ENCODE peak calls at places on chromosomes 6 and 20, in five cellular contexts. C, O, X, Q and A are unnamed samples.

GRCh38 chr6:121135425-121135824 is 198.9 kb downstream of the TBC1D32 start:
- DNase-seq in C (no peak), O (no peak), X (no peak), Q (no peak), A (no peak)

GRCh38 chr20:15364781-15365180 is 1027.4 kb upstream of the FLRT3 start:
- DNase-seq in C (no peak), O (no peak), X (no peak), Q (no peak), A (no peak)

GRCh38 chr20:51697119-51697826 is 70.9 kb downstream of the ATP9A start:
- DNase-seq in C (no peak), O (no peak), X (no peak), Q (no peak), A (no peak)

GRCh38 chr6:156825475-156825874 is 48.3 kb downstream of the ARID1B start:
- DNase-seq in C (no peak), O (no peak), X (no peak), Q (no peak), A (no peak)

GRCh38 chr20:62754122-62754990 is 41.9 kb upstream of the MRGBP start:
- DNase-seq in C (no peak), O (no peak), X (no peak), Q (no peak), A (no peak)

GRCh38 chr6:34235605-34236422 is 859 bp upstream of the HMGA1 start:
- DNase-seq in C (peak; percentile 90), O (peak; percentile 88), X (no peak), Q (no peak), A (no peak)

GRCh38 chr6:30091577-30092381 is 16.2 kb upstream of the RNF39 start:
- DNase-seq in C (no peak), O (no peak), X (no peak), Q (peak; percentile 30), A (no peak)

GRCh38 chr6:44169154-44169553 is 10.5 kb downstream of the CAPN11 start:
- DNase-seq in C (no peak), O (peak; percentile 34), X (no peak), Q (no peak), A (no peak)

GRCh38 chr6:138491020-138491419 is 8.3 kb downstream of the NHSL1 start:
- DNase-seq in C (no peak), O (no peak), X (no peak), Q (no peak), A (no peak)

GRCh38 chr6:44221291-44221960 is 2.0 kb upstream of the SLC29A1 start:
- DNase-seq in C (peak; percentile 74), O (peak; percentile 92), X (no peak), Q (peak; percentile 85), A (peak; percentile 90)

GRCh38 chr20:25084616-25085187 is 2.8 kb upstream of the VSX1 start:
- DNase-seq in C (peak; percentile 68), O (no peak), X (no peak), Q (no peak), A (no peak)

GRCh38 chr20:8331740-8332412 is 199.8 kb downstream of the PLCB1 start:
- DNase-seq in C (no peak), O (no peak), X (no peak), Q (peak; percentile 86), A (no peak)

GRCh38 chr6:156111913-156112312 is 656.3 kb upstream of the NOX3 start:
- DNase-seq in C (no peak), O (no peak), X (no peak), Q (no peak), A (no peak)

DNA sequence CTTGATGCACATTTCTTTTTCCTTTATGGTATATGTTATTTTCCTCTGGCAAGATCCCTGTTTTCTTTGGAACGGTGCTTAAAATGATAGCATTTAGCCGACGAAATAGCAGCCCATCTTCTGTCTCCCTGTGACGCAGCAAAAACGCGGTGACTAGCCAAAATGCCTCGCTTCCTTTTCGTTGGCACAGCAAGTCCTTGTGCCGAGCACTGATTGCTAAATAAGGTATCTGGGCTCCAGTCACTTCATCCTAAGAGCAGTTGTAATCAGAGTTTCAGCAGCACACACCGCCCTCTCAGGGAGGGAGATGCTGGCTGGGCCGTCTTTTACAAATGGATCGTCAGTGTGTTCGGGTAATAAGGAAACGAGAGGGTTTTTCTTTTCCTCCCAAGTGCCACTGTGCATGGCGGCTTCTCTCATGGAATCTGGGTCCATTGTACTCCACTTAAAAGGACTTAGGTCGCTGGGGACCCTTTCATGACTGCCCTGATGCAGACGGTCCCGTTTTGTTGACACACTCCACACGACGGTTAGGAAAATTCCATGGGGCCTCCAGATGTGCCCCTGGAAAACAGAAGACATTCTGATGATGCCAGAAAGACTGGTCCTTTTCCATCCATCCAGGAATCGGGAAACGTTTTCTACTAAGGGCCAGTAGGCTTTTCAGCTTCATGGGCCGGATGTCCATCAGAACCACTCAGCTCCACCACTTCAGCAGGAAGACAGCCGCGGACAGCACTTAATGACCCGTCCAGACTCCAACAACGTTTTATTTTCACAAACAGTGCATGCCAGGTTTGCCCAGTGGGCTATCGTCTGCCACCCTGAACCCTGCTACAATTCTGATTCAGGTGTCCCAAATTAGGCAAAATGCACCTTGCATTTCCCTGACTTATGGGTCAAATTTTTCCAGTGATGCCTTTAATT is 185.5 kb downstream of the CDH4 start:
- DNase-seq in C (no peak), O (no peak), X (no peak), Q (no peak), A (no peak)
- H3K9ac ChIP-seq in C (peak overlapping the region; percentile 3), O (no peak overlapping the region), X (no peak overlapping the region), Q (no peak overlapping the region), A (no peak overlapping the region)

DNA sequence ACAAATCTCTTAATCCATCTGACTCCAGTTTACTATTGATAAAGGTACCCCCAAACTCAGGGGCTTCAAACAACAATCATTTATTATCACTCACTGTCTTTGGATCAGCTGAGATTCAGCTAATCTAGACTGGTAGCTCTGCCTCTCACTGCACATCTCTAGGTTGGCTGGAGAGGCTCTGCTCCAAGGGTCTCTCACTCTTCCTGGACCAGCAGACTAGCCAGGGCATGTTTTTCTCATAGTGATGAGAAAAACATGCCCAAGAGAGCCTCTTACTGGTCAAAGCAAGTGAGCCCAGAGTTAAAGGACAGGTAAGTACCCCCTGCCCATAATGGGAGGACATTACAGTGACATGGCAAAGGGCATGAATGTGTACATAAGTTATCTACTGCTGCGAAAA is 115.1 kb upstream of the BEND3 start:
- DNase-seq in C (no peak), O (no peak), X (no peak), Q (no peak), A (no peak)
- TF ChIP-seq EP300 in C (no peak), O (no peak), X (no peak), Q (no peak), A (no peak)

DNA sequence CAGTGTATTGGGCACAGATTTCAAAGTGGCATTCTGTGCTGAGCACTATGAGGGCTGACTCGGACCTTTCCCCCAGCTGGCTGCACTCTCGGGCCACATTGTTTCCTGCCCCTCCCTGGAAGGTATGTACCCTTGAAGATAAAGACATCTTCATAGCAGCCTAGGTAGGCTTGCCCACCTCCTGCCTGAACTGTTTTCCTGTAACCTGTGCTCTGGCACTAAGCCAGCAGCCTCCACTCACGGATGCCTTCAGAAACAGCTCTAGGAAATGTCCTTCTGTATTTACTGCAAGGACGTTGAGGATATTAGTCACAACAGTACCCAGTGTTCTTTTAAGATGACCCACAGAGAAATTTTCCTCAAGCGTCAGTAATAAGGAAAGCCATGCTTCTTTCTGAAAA is 43.7 kb downstream of the TTI1 start:
- DNase-seq in C (no peak), O (no peak), X (no peak), Q (no peak), A (no peak)
- H3K9ac ChIP-seq in C (no peak overlapping the region), O (no peak overlapping the region), X (no peak overlapping the region), Q (no peak overlapping the region), A (no peak overlapping the region)

GRCh38 chr20:10312111-10312510 is 93.5 kb downstream of the SNAP25 start:
- DNase-seq in C (no peak), O (no peak), X (no peak), Q (no peak), A (no peak)

GRCh38 chr20:10306440-10307358 is 88.1 kb downstream of the SNAP25 start:
- DNase-seq in C (no peak), O (no peak), X (no peak), Q (no peak), A (no peak)

GRCh38 chr20:10307359-10307735 is 88.7 kb downstream of the SNAP25 start:
- DNase-seq in C (no peak), O (no peak), X (no peak), Q (no peak), A (no peak)

GRCh38 chr20:10308652-10309051 is 90.0 kb downstream of the SNAP25 start:
- DNase-seq in C (no peak), O (no peak), X (no peak), Q (no peak), A (no peak)

DNA sequence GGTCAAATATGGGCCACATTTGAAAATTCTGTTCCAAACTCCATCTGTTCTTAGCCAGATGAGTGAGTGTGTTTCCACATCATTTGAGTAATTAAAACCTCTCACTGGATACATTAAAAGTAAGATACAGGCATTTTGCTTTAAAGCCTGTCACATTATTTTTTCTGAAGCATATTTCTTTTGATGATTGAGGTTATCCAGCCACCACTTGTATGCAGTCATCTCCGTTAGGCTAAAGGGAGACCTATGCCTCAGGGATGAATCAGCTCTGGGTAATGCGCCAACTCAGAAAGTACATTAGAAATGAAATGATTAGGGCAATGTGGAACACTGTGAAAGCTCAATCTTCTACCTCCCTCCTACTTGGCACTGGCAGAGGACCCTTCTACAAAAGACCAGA is 90.7 kb downstream of the SNAP25 start:
- DNase-seq in C (no peak), O (no peak), X (no peak), Q (no peak), A (peak; percentile 69)
- TF ChIP-seq EP300 in C (no peak), O (no peak), X (no peak), Q (no peak), A (peak; percentile 100)

GRCh38 chr6:75608955-75609533 is 7.4 kb downstream of the SENP6 start:
- DNase-seq in C (no peak), O (no peak), X (no peak), Q (no peak), A (no peak)
- H3K9ac ChIP-seq in C (no peak overlapping the region), O (no peak overlapping the region), X (no peak overlapping the region), Q (no peak overlapping the region), A (no peak overlapping the region)

DNA sequence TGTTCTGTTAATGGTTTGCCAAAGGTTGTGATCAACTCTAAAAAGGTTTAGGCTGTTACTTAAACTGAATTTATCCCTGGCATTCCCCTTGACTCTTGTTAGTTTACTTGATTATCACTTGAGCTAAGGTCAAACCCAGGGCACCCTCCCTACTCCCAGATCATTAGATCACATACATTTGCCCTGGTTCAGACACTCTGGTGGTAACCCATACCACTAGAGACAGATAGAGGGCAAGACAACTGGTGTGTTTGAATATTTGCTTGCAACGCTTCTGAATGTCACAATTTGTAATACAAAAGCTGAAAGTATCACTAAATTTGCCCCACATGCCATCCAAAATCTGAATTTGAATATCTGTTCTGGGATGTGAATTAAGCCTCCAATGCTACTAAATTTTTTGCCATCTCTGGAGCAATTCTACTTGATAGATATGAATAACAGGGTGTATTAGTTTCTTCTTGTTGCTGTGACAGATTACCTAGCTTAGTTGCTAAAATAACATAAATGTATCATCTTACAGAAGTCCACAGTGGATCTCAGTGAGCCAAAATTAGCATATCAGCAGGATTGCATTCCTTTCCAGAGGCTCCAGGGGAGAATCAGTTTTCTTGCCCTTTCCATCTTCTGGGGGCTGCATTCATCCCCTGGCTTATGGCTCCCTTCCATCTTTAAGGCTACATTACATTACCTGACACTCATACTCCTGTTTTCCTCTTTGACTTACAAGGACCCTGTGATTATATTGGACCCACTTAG is 45.4 kb downstream of the FIG4 start:
- DNase-seq in C (no peak), O (no peak), X (no peak), Q (no peak), A (no peak)
- TF ChIP-seq EP300 in C (no peak), O (no peak), X (no peak), Q (no peak), A (no peak)